ENCODE peak calls at places on chromosome 5, in ten cellular contexts. One of them, this sample, is unnamed.

GRCh38 chr5:154174091-154174490 is 16.4 kb upstream of the GALNT10 start:
- DNase-seq in lung: no peak
- DNase-seq in AG04449: no peak
- DNase-seq in fibroblast of the aortic adventitia: no peak
- DNase-seq in uterus: no peak
- DNase-seq in fibroblast of villous mesenchyme: no peak
- DNase-seq in HFFc6: no peak
- DNase-seq in H9: no peak
- DNase-seq in colonic mucosa: no peak
- DNase-seq in fibroblast of pulmonary artery: no peak
- DNase-seq in this sample: no peak

GRCh38 chr5:79868271-79868670 is 122.8 kb downstream of the MTX3 start:
- DNase-seq in AG04449: no peak
- DNase-seq in HFFc6: no peak
- DNase-seq in uterus: no peak
- DNase-seq in lung: no peak
- DNase-seq in colonic mucosa: no peak
- DNase-seq in fibroblast of pulmonary artery: no peak
- DNase-seq in fibroblast of villous mesenchyme: no peak
- DNase-seq in fibroblast of the aortic adventitia: no peak
- DNase-seq in H9: no peak
- DNase-seq in this sample: no peak

GRCh38 chr5:102771435-102771834 is 16.3 kb downstream of the PAM start:
- DNase-seq in lung: no peak
- DNase-seq in AG04449: no peak
- DNase-seq in fibroblast of pulmonary artery: peak
- DNase-seq in colonic mucosa: no peak
- DNase-seq in uterus: no peak
- DNase-seq in H9: no peak
- DNase-seq in HFFc6: no peak
- DNase-seq in fibroblast of villous mesenchyme: peak
- DNase-seq in fibroblast of the aortic adventitia: no peak
- DNase-seq in this sample: no peak

GRCh38 chr5:149782900-149783586 is 52.9 kb downstream of the PPARGC1B start:
- DNase-seq in AG04449: no peak
- DNase-seq in uterus: no peak
- DNase-seq in HFFc6: no peak
- DNase-seq in colonic mucosa: no peak
- DNase-seq in lung: no peak
- DNase-seq in fibroblast of the aortic adventitia: peak
- DNase-seq in fibroblast of villous mesenchyme: no peak
- DNase-seq in H9: no peak
- DNase-seq in fibroblast of pulmonary artery: no peak
- DNase-seq in this sample: no peak

GRCh38 chr5:137933491-137933911 is 44.2 kb downstream of the PKD2L2 start:
- DNase-seq in colonic mucosa: no peak
- DNase-seq in lung: no peak
- DNase-seq in HFFc6: no peak
- DNase-seq in H9: no peak
- DNase-seq in fibroblast of villous mesenchyme: peak
- DNase-seq in AG04449: no peak
- DNase-seq in uterus: no peak
- DNase-seq in fibroblast of the aortic adventitia: peak
- DNase-seq in fibroblast of pulmonary artery: peak
- DNase-seq in this sample: no peak

GRCh38 chr5:91264311-91265051 is 118.6 kb downstream of the ARRDC3 start:
- DNase-seq in HFFc6: no peak
- DNase-seq in lung: no peak
- DNase-seq in uterus: no peak
- DNase-seq in fibroblast of pulmonary artery: no peak
- DNase-seq in colonic mucosa: no peak
- DNase-seq in AG04449: no peak
- DNase-seq in fibroblast of the aortic adventitia: no peak
- DNase-seq in fibroblast of villous mesenchyme: no peak
- DNase-seq in H9: no peak
- DNase-seq in this sample: no peak

GRCh38 chr5:176550275-176550831 is 1.2 kb downstream of the CDHR2 start:
- DNase-seq in HFFc6: no peak
- DNase-seq in AG04449: no peak
- DNase-seq in fibroblast of pulmonary artery: no peak
- DNase-seq in colonic mucosa: no peak
- DNase-seq in fibroblast of villous mesenchyme: no peak
- DNase-seq in uterus: no peak
- DNase-seq in H9: no peak
- DNase-seq in fibroblast of the aortic adventitia: no peak
- DNase-seq in lung: no peak
- DNase-seq in this sample: no peak

GRCh38 chr5:96431376-96432244 is 1.4 kb downstream of the PCSK1 start:
- DNase-seq in AG04449: no peak
- DNase-seq in lung: no peak
- DNase-seq in H9: no peak
- DNase-seq in HFFc6: no peak
- DNase-seq in fibroblast of villous mesenchyme: no peak
- DNase-seq in fibroblast of pulmonary artery: peak
- DNase-seq in colonic mucosa: no peak
- DNase-seq in uterus: peak
- DNase-seq in fibroblast of the aortic adventitia: peak
- DNase-seq in this sample: peak

GRCh38 chr5:152634596-152634995 is 229.5 kb upstream of the NMUR2 start:
- DNase-seq in fibroblast of villous mesenchyme: no peak
- DNase-seq in lung: no peak
- DNase-seq in colonic mucosa: no peak
- DNase-seq in H9: no peak
- DNase-seq in uterus: no peak
- DNase-seq in AG04449: no peak
- DNase-seq in HFFc6: no peak
- DNase-seq in fibroblast of pulmonary artery: no peak
- DNase-seq in fibroblast of the aortic adventitia: no peak
- DNase-seq in this sample: peak

GRCh38 chr5:94691947-94692346 is 73.5 kb downstream of the SLF1 start:
- DNase-seq in AG04449: no peak
- DNase-seq in H9: no peak
- DNase-seq in colonic mucosa: no peak
- DNase-seq in lung: no peak
- DNase-seq in fibroblast of pulmonary artery: peak
- DNase-seq in uterus: peak
- DNase-seq in fibroblast of the aortic adventitia: peak
- DNase-seq in fibroblast of villous mesenchyme: peak
- DNase-seq in HFFc6: no peak
- DNase-seq in this sample: peak

GRCh38 chr5:96861044-96861443 is 15.3 kb upstream of the ERAP2 start:
- DNase-seq in H9: no peak
- DNase-seq in AG04449: no peak
- DNase-seq in HFFc6: no peak
- DNase-seq in uterus: no peak
- DNase-seq in colonic mucosa: no peak
- DNase-seq in fibroblast of villous mesenchyme: no peak
- DNase-seq in fibroblast of the aortic adventitia: no peak
- DNase-seq in fibroblast of pulmonary artery: no peak
- DNase-seq in lung: no peak
- DNase-seq in this sample: peak

GRCh38 chr5:148734518-148734917 is 80.2 kb upstream of the HTR4 start:
- DNase-seq in colonic mucosa: no peak
- DNase-seq in H9: no peak
- DNase-seq in HFFc6: no peak
- DNase-seq in AG04449: no peak
- DNase-seq in uterus: no peak
- DNase-seq in fibroblast of pulmonary artery: no peak
- DNase-seq in lung: no peak
- DNase-seq in fibroblast of villous mesenchyme: no peak
- DNase-seq in fibroblast of the aortic adventitia: no peak
- DNase-seq in this sample: no peak

GRCh38 chr5:133839721-133840120 is 128.7 kb downstream of the C5orf15 start:
- DNase-seq in uterus: no peak
- DNase-seq in H9: no peak
- DNase-seq in HFFc6: no peak
- DNase-seq in lung: no peak
- DNase-seq in colonic mucosa: no peak
- DNase-seq in fibroblast of the aortic adventitia: no peak
- DNase-seq in fibroblast of pulmonary artery: no peak
- DNase-seq in AG04449: no peak
- DNase-seq in fibroblast of villous mesenchyme: no peak
- DNase-seq in this sample: no peak

GRCh38 chr5:36279054-36279698 is 22.5 kb downstream of the RANBP3L start:
- DNase-seq in H9: no peak
- DNase-seq in colonic mucosa: no peak
- DNase-seq in HFFc6: no peak
- DNase-seq in AG04449: no peak
- DNase-seq in uterus: no peak
- DNase-seq in lung: no peak
- DNase-seq in fibroblast of the aortic adventitia: peak
- DNase-seq in fibroblast of pulmonary artery: peak
- DNase-seq in fibroblast of villous mesenchyme: no peak
- DNase-seq in this sample: no peak

DNA sequence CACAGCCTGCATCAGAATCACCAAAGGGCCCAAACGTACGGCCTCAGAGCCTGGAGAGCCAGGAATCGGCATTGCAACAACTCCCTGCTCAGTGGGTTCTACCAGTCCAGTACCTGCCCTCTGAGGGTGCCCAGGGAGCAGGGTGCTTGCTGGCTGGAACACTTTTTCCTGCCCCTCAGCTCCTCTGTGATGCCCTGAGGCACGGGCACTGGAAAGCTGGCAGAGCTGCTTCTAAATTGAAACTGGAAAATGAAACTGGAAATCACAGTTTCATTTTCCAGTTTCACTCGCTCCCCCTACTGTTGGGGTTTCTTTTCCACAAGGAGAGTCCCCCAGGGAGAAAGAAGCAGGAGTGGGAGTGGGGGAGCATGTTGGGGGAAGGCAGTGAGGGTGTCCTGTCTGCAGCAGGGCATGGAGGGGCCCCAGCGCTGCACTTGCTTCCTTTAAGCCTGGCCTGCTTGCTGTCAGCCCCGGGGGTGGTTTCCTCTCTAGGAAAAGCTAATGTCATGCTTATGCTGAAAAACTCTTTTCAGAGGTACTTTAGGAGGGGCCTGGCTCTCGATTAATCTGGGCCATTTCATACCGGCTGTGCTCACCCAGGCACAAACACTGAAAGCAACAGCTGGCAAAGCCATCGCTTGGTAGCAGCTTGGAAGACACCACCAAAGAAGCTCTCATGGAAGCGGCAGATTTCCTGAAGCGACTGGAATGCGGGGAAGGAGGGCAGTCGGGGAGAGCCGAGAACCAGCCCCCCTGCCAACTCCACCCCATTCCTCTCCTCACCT is 26.2 kb downstream of the IRF1 start:
- DNase-seq in fibroblast of the aortic adventitia: no peak
- DNase-seq in AG04449: no peak
- DNase-seq in fibroblast of villous mesenchyme: peak
- DNase-seq in colonic mucosa: no peak
- DNase-seq in fibroblast of pulmonary artery: no peak
- DNase-seq in HFFc6: no peak
- DNase-seq in H9: no peak
- DNase-seq in lung: no peak
- DNase-seq in uterus: peak
- DNase-seq in this sample: peak
- TF ChIP-seq CTCF in fibroblast of the aortic adventitia: no peak
- TF ChIP-seq CTCF in AG04449: peak
- TF ChIP-seq CTCF in fibroblast of villous mesenchyme: peak
- TF ChIP-seq CTCF in colonic mucosa: no peak
- TF ChIP-seq CTCF in fibroblast of pulmonary artery: peak
- TF ChIP-seq CTCF in HFFc6: peak
- TF ChIP-seq CTCF in H9: no peak
- TF ChIP-seq CTCF in lung: no peak
- TF ChIP-seq CTCF in uterus: no peak
- TF ChIP-seq CTCF in this sample: no peak

GRCh38 chr5:160390787-160391696 is 8.8 kb downstream of the FAM200C start:
- DNase-seq in colonic mucosa: no peak
- DNase-seq in fibroblast of the aortic adventitia: peak
- DNase-seq in HFFc6: peak
- DNase-seq in uterus: no peak
- DNase-seq in AG04449: no peak
- DNase-seq in fibroblast of villous mesenchyme: peak
- DNase-seq in lung: no peak
- DNase-seq in fibroblast of pulmonary artery: peak
- DNase-seq in H9: no peak
- DNase-seq in this sample: peak
- TF ChIP-seq CTCF in colonic mucosa: peak
- TF ChIP-seq CTCF in fibroblast of the aortic adventitia: peak
- TF ChIP-seq CTCF in HFFc6: peak
- TF ChIP-seq CTCF in uterus: no peak
- TF ChIP-seq CTCF in AG04449: peak
- TF ChIP-seq CTCF in fibroblast of villous mesenchyme: peak
- TF ChIP-seq CTCF in lung: no peak
- TF ChIP-seq CTCF in fibroblast of pulmonary artery: peak
- TF ChIP-seq CTCF in H9: peak
- TF ChIP-seq CTCF in this sample: peak

DNA sequence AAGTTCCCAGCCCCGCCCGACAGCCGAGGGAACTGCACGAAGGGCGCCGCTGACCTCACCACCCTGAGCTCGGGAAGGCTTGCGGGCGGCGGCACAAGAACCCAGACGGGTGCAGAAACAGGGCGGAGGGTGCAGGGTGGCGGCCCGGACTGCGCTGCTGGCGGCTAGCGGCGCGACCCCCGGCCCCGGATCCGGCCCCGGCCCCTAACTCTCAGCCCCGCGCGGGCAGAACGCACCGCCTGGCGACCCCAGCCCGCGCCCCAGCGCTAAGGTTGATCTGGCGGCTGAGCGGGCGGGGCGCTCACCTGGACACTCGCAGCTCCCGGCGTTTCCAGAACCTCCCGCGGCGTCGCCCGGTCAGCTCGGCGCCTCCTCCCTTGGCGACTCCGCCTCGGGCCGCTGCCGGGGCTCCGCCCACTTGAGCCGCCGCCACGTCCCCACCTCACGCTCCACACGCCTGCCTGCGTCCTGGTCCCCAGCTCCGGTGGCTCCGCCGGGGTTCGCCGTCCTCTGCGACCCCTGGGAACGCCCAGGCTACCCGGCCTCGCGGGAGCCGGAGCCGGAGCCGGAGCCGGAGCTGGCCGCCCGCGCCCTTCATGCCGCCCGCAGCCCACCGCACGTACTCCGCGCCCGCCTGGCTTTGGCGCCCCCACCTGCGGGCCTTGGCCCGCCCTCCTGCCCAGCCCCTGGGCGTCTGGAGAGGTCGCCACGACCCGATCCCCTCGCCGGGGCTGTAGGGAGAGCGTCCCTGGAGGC is at the start of gene P4HA2:
- DNase-seq in fibroblast of the aortic adventitia: peak
- DNase-seq in fibroblast of villous mesenchyme: peak
- DNase-seq in uterus: peak
- DNase-seq in lung: peak
- DNase-seq in H9: peak
- DNase-seq in AG04449: no peak
- DNase-seq in colonic mucosa: peak
- DNase-seq in HFFc6: peak
- DNase-seq in fibroblast of pulmonary artery: peak
- DNase-seq in this sample: peak
- TF ChIP-seq CTCF in fibroblast of the aortic adventitia: peak
- TF ChIP-seq CTCF in fibroblast of villous mesenchyme: no peak
- TF ChIP-seq CTCF in uterus: peak
- TF ChIP-seq CTCF in lung: no peak
- TF ChIP-seq CTCF in H9: peak
- TF ChIP-seq CTCF in AG04449: no peak
- TF ChIP-seq CTCF in colonic mucosa: no peak
- TF ChIP-seq CTCF in HFFc6: peak
- TF ChIP-seq CTCF in fibroblast of pulmonary artery: no peak
- TF ChIP-seq CTCF in this sample: no peak

DNA sequence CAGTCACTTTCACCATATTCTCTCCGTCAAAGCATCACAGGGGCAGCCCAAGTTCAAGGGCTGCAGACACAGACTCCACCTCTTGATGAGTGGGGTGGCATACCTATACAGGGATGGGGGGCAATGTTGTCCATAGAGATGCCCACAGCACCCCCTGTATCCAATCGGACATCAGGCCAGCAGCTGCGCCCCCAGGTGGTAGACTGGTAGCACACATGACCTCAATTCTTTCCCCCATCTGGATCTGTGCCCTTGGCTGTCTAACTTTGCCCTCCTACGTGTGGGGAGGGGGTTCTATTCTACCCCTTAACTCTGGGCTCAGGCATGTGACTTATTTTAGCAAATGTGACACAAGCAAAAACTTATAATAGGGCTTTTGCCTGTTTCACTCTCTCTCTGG is 84.0 kb upstream of the SLC25A48 start:
- DNase-seq in fibroblast of villous mesenchyme: no peak
- DNase-seq in HFFc6: no peak
- DNase-seq in fibroblast of the aortic adventitia: no peak
- DNase-seq in uterus: no peak
- DNase-seq in colonic mucosa: no peak
- DNase-seq in fibroblast of pulmonary artery: no peak
- DNase-seq in lung: no peak
- DNase-seq in AG04449: no peak
- DNase-seq in H9: peak
- DNase-seq in this sample: peak
- TF ChIP-seq CTCF in fibroblast of villous mesenchyme: peak
- TF ChIP-seq CTCF in HFFc6: peak
- TF ChIP-seq CTCF in fibroblast of the aortic adventitia: no peak
- TF ChIP-seq CTCF in uterus: no peak
- TF ChIP-seq CTCF in colonic mucosa: no peak
- TF ChIP-seq CTCF in fibroblast of pulmonary artery: no peak
- TF ChIP-seq CTCF in lung: no peak
- TF ChIP-seq CTCF in AG04449: peak
- TF ChIP-seq CTCF in H9: peak
- TF ChIP-seq CTCF in this sample: peak

This sample was measured in neural progenitor cell.